ENCODE peak calls at places on chromosomes 12 and 14, in five cellular contexts. T is GM12878, A is K562, I is IMR-90, H is A549. G is an unnamed sample.

GRCh38 chr14:73741876-73742519 is 27.8 kb upstream of the PNMA1 start:
- DNase-seq in T (no peak), A (no peak), I (no peak), H (no peak), G (peak)

GRCh38 chr12:128543971-128544370 is 277.0 kb downstream of the TMEM132C start:
- DNase-seq in T (no peak), A (no peak), I (no peak), H (no peak), G (no peak)

GRCh38 chr14:80213602-80214001 is 2.3 kb upstream of the DIO2 start:
- DNase-seq in T (no peak), A (no peak), I (peak), H (peak), G (peak)

GRCh38 chr12:52070243-52070925 is 606 bp downstream of the ATG101 start:
- DNase-seq in T (no peak), A (no peak), I (no peak), H (no peak), G (no peak)

GRCh38 chr12:123983822-123984485 is 10.9 kb downstream of the ZNF664 start:
- DNase-seq in T (no peak), A (peak), I (peak), H (peak), G (peak)

GRCh38 chr14:95274283-95274682 is 45.4 kb downstream of the CLMN start:
- DNase-seq in T (no peak), A (no peak), I (no peak), H (no peak), G (no peak)

GRCh38 chr12:5580911-5581488 is 149.1 kb downstream of the NTF3 start:
- DNase-seq in T (no peak), A (no peak), I (peak), H (no peak), G (no peak)

GRCh38 chr14:33118653-33119052 is 180.0 kb downstream of the NPAS3 start:
- DNase-seq in T (no peak), A (no peak), I (no peak), H (no peak), G (peak)

GRCh38 chr12:13200841-13201240 is 4.3 kb downstream of the EMP1 start:
- DNase-seq in T (no peak), A (no peak), I (no peak), H (no peak), G (no peak)
- TF ChIP-seq RCOR1 in T (no peak), A (no peak), I (no peak), H (no peak), G (no peak)

GRCh38 chr12:117863004-117863709 is 105.6 kb downstream of the KSR2 start:
- DNase-seq in T (no peak), A (no peak), I (no peak), H (no peak), G (no peak)
- TF ChIP-seq RCOR1 in T (no peak), A (no peak), I (no peak), H (no peak), G (no peak)

DNA sequence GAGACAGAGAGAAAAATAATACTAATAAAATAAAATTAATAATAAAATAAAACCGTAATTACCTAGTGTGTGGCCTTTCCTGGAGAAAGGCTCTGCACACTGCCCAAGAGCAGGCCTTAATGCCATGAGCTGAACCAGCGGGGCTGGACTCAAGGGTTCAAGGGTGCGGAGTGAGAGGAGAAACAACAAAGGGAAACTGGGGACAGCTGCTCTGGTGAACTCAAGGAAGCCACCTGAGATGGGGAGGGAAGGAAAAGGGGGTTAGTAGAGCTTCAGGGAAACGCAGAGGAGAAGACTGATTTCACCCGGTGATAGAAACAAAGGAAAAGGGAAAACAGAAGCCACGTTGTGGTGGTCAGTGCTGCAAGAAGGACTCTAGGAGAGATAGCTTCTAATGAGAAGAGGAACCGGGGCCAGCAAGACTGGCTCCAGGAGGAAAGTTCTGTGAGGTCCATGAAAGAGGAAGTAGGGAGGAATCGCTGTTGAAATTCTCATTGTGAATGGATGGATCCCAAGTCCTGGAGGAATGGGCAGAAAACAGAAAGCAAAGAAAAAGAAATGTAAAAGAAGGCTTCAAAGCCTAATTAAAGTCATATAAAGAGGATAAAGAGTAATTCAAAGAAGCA is 48.3 kb upstream of the BCL2L14 start:
- DNase-seq in T (no peak), A (no peak), I (no peak), H (no peak), G (no peak)
- TF ChIP-seq RCOR1 in T (no peak), A (no peak), I (no peak), H (no peak), G (no peak)

DNA sequence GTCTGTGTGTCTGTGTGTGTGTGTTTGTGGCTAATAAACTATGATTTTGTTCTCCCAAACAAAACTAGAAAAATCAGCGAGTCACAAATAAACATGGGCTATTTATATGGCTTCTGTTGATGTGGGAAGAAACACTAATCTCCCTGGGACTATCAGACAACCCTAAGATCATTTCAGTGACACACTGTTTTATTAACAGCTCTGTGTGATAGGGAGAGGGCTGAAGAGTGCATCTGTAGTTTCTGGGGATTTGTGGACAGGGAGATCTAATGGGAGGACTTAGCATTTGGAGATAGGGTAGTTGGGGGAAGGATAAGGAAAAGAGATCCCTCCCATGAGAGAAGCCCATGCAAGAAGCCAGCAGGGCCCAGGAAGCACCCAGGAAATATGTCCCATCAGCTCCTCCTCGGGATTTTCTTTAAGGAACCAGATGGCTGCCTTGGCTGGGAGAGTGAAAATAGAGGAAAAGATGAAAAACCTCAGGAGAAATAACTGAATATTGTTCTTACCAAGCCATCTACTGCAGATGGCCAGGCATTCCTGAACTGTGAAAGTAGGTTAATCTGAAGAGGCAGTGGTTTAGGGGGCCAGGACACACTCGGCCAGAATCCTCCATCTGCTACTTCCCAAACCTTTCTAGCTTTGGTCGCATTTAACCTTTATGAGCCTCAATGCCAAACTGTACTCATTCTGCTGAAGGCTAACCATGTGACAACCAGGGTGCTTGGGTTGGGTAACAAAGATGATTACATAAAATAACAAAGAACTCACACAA is 253.4 kb downstream of the BTG1 start:
- DNase-seq in T (no peak), A (no peak), I (no peak), H (no peak), G (no peak)
- TF ChIP-seq RCOR1 in T (no peak), A (no peak), I (no peak), H (no peak), G (no peak)

DNA sequence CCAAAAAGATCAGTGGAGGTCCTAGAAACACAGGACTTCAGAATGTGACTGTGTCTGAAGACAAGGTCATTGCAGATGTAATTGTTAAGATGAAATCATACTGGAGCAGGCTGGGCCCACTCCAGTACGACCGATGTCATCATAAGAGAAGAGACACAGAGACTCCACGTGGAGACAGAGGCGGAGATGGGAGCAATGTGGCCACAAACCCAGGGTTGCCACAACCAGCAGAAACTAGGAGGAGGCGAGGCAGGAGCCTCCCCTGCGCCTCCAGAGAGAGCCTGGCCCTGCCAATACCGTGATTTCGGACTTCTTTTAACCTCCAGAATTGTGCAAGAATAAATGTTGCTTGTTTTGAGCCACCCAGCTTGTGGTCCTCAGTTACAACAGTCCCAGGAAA is 25.7 kb upstream of the FZD10 start:
- DNase-seq in T (no peak), A (no peak), I (no peak), H (no peak), G (no peak)
- TF ChIP-seq RCOR1 in T (no peak), A (no peak), I (no peak), H (no peak), G (no peak)

GRCh38 chr12:96224219-96224615 is 30.0 kb downstream of the ELK3 start:
- DNase-seq in T (no peak), A (no peak), I (no peak), H (no peak), G (no peak)

GRCh38 chr12:96225994-96226399 is 31.8 kb downstream of the ELK3 start:
- DNase-seq in T (no peak), A (no peak), I (no peak), H (no peak), G (no peak)

GRCh38 chr12:96223411-96224218 is 29.4 kb downstream of the ELK3 start:
- DNase-seq in T (no peak), A (no peak), I (no peak), H (no peak), G (no peak)

GRCh38 chr12:96226401-96226800 is 32.2 kb downstream of the ELK3 start:
- DNase-seq in T (no peak), A (no peak), I (no peak), H (no peak), G (no peak)

GRCh38 chr12:96225003-96225855 is 31.1 kb downstream of the ELK3 start:
- DNase-seq in T (no peak), A (no peak), I (no peak), H (no peak), G (peak)
- TF ChIP-seq RCOR1 in T (no peak), A (peak), I (no peak), H (no peak), G (no peak)